ENCODE peak calls at places on chromosomes 1 and 21, in ten cellular contexts. One of them, this sample, is unnamed.

GRCh38 chr1:232435746-232436145 is 194.2 kb downstream of the SIPA1L2 start:
- DNase-seq in mucosa of gallbladder: peak
- DNase-seq in HEK293T: no peak
- DNase-seq in activated T-cell treated with anti-CD3 and anti-CD28 coated beads, Interleukin-2, amount 50 U/mL, for 72 hours: no peak
- DNase-seq in AG08396: no peak
- DNase-seq in cardiac fibroblast: peak
- DNase-seq in aorta: no peak
- DNase-seq in NCI-H2081: no peak
- DNase-seq in stimulated activated CD8-positive, alpha-beta memory T cell treated with anti-CD3 and anti-CD28 coated beads, Interleukin-7, amount 100 ng/mL, for 1 hour: no peak
- DNase-seq in caudate nucleus: no peak
- DNase-seq in this sample: no peak

GRCh38 chr1:217354900-217355299 is 276.0 kb downstream of the GPATCH2 start:
- DNase-seq in mucosa of gallbladder: no peak
- DNase-seq in HEK293T: no peak
- DNase-seq in activated T-cell treated with anti-CD3 and anti-CD28 coated beads, Interleukin-2, amount 50 U/mL, for 72 hours: no peak
- DNase-seq in AG08396: no peak
- DNase-seq in cardiac fibroblast: no peak
- DNase-seq in aorta: no peak
- DNase-seq in NCI-H2081: no peak
- DNase-seq in stimulated activated CD8-positive, alpha-beta memory T cell treated with anti-CD3 and anti-CD28 coated beads, Interleukin-7, amount 100 ng/mL, for 1 hour: no peak
- DNase-seq in caudate nucleus: no peak
- DNase-seq in this sample: no peak

GRCh38 chr1:20290624-20291597 is at the start of gene VWA5B1:
- DNase-seq in mucosa of gallbladder: peak
- DNase-seq in HEK293T: peak
- DNase-seq in activated T-cell treated with anti-CD3 and anti-CD28 coated beads, Interleukin-2, amount 50 U/mL, for 72 hours: no peak
- DNase-seq in AG08396: no peak
- DNase-seq in cardiac fibroblast: no peak
- DNase-seq in aorta: no peak
- DNase-seq in NCI-H2081: peak
- DNase-seq in stimulated activated CD8-positive, alpha-beta memory T cell treated with anti-CD3 and anti-CD28 coated beads, Interleukin-7, amount 100 ng/mL, for 1 hour: no peak
- DNase-seq in caudate nucleus: no peak
- DNase-seq in this sample: no peak

GRCh38 chr1:91781371-91781825 is 104.6 kb downstream of the TGFBR3 start:
- DNase-seq in mucosa of gallbladder: no peak
- DNase-seq in HEK293T: no peak
- DNase-seq in activated T-cell treated with anti-CD3 and anti-CD28 coated beads, Interleukin-2, amount 50 U/mL, for 72 hours: no peak
- DNase-seq in AG08396: no peak
- DNase-seq in cardiac fibroblast: peak
- DNase-seq in aorta: no peak
- DNase-seq in NCI-H2081: no peak
- DNase-seq in stimulated activated CD8-positive, alpha-beta memory T cell treated with anti-CD3 and anti-CD28 coated beads, Interleukin-7, amount 100 ng/mL, for 1 hour: no peak
- DNase-seq in caudate nucleus: no peak
- DNase-seq in this sample: no peak

GRCh38 chr1:199202331-199202730 is 563.5 kb downstream of the PTPRC start:
- DNase-seq in mucosa of gallbladder: no peak
- DNase-seq in HEK293T: no peak
- DNase-seq in activated T-cell treated with anti-CD3 and anti-CD28 coated beads, Interleukin-2, amount 50 U/mL, for 72 hours: no peak
- DNase-seq in AG08396: no peak
- DNase-seq in cardiac fibroblast: no peak
- DNase-seq in aorta: no peak
- DNase-seq in NCI-H2081: no peak
- DNase-seq in stimulated activated CD8-positive, alpha-beta memory T cell treated with anti-CD3 and anti-CD28 coated beads, Interleukin-7, amount 100 ng/mL, for 1 hour: no peak
- DNase-seq in caudate nucleus: no peak
- DNase-seq in this sample: no peak

GRCh38 chr1:3312310-3312734 is 142.1 kb upstream of the ARHGEF16 start:
- DNase-seq in mucosa of gallbladder: no peak
- DNase-seq in HEK293T: no peak
- DNase-seq in activated T-cell treated with anti-CD3 and anti-CD28 coated beads, Interleukin-2, amount 50 U/mL, for 72 hours: no peak
- DNase-seq in AG08396: no peak
- DNase-seq in cardiac fibroblast: no peak
- DNase-seq in aorta: peak
- DNase-seq in NCI-H2081: no peak
- DNase-seq in stimulated activated CD8-positive, alpha-beta memory T cell treated with anti-CD3 and anti-CD28 coated beads, Interleukin-7, amount 100 ng/mL, for 1 hour: no peak
- DNase-seq in caudate nucleus: no peak
- DNase-seq in this sample: no peak

GRCh38 chr21:43273016-43273707 is 104.4 kb downstream of the CRYAA start:
- DNase-seq in mucosa of gallbladder: no peak
- DNase-seq in HEK293T: no peak
- DNase-seq in activated T-cell treated with anti-CD3 and anti-CD28 coated beads, Interleukin-2, amount 50 U/mL, for 72 hours: no peak
- DNase-seq in AG08396: no peak
- DNase-seq in cardiac fibroblast: no peak
- DNase-seq in aorta: no peak
- DNase-seq in NCI-H2081: no peak
- DNase-seq in stimulated activated CD8-positive, alpha-beta memory T cell treated with anti-CD3 and anti-CD28 coated beads, Interleukin-7, amount 100 ng/mL, for 1 hour: no peak
- DNase-seq in caudate nucleus: no peak
- DNase-seq in this sample: no peak

GRCh38 chr1:42035830-42036604 is 117.2 kb upstream of the GUCA2B start:
- DNase-seq in mucosa of gallbladder: peak
- DNase-seq in HEK293T: peak
- DNase-seq in activated T-cell treated with anti-CD3 and anti-CD28 coated beads, Interleukin-2, amount 50 U/mL, for 72 hours: peak
- DNase-seq in AG08396: peak
- DNase-seq in cardiac fibroblast: peak
- DNase-seq in aorta: peak
- DNase-seq in NCI-H2081: peak
- DNase-seq in stimulated activated CD8-positive, alpha-beta memory T cell treated with anti-CD3 and anti-CD28 coated beads, Interleukin-7, amount 100 ng/mL, for 1 hour: peak
- DNase-seq in caudate nucleus: peak
- DNase-seq in this sample: peak

GRCh38 chr1:244035358-244035757 is 15.7 kb upstream of the ZBTB18 start:
- DNase-seq in mucosa of gallbladder: no peak
- DNase-seq in HEK293T: no peak
- DNase-seq in activated T-cell treated with anti-CD3 and anti-CD28 coated beads, Interleukin-2, amount 50 U/mL, for 72 hours: no peak
- DNase-seq in AG08396: no peak
- DNase-seq in cardiac fibroblast: no peak
- DNase-seq in aorta: no peak
- DNase-seq in NCI-H2081: no peak
- DNase-seq in stimulated activated CD8-positive, alpha-beta memory T cell treated with anti-CD3 and anti-CD28 coated beads, Interleukin-7, amount 100 ng/mL, for 1 hour: no peak
- DNase-seq in caudate nucleus: no peak
- DNase-seq in this sample: no peak

GRCh38 chr1:50830621-50831020 is 129.4 kb downstream of the FAF1 start:
- DNase-seq in mucosa of gallbladder: no peak
- DNase-seq in HEK293T: no peak
- DNase-seq in activated T-cell treated with anti-CD3 and anti-CD28 coated beads, Interleukin-2, amount 50 U/mL, for 72 hours: no peak
- DNase-seq in AG08396: no peak
- DNase-seq in cardiac fibroblast: no peak
- DNase-seq in aorta: no peak
- DNase-seq in NCI-H2081: no peak
- DNase-seq in stimulated activated CD8-positive, alpha-beta memory T cell treated with anti-CD3 and anti-CD28 coated beads, Interleukin-7, amount 100 ng/mL, for 1 hour: no peak
- DNase-seq in caudate nucleus: no peak
- DNase-seq in this sample: no peak

GRCh38 chr1:155485945-155486344 is 76.7 kb downstream of the ASH1L start:
- DNase-seq in mucosa of gallbladder: no peak
- DNase-seq in HEK293T: no peak
- DNase-seq in activated T-cell treated with anti-CD3 and anti-CD28 coated beads, Interleukin-2, amount 50 U/mL, for 72 hours: no peak
- DNase-seq in AG08396: no peak
- DNase-seq in cardiac fibroblast: no peak
- DNase-seq in aorta: no peak
- DNase-seq in NCI-H2081: no peak
- DNase-seq in stimulated activated CD8-positive, alpha-beta memory T cell treated with anti-CD3 and anti-CD28 coated beads, Interleukin-7, amount 100 ng/mL, for 1 hour: no peak
- DNase-seq in caudate nucleus: no peak
- DNase-seq in this sample: no peak

GRCh38 chr21:45877821-45878469 is 103.6 kb upstream of the COL6A1 start:
- DNase-seq in mucosa of gallbladder: no peak
- DNase-seq in HEK293T: no peak
- DNase-seq in activated T-cell treated with anti-CD3 and anti-CD28 coated beads, Interleukin-2, amount 50 U/mL, for 72 hours: no peak
- DNase-seq in AG08396: no peak
- DNase-seq in cardiac fibroblast: peak
- DNase-seq in aorta: peak
- DNase-seq in NCI-H2081: no peak
- DNase-seq in stimulated activated CD8-positive, alpha-beta memory T cell treated with anti-CD3 and anti-CD28 coated beads, Interleukin-7, amount 100 ng/mL, for 1 hour: no peak
- DNase-seq in caudate nucleus: no peak
- DNase-seq in this sample: no peak

GRCh38 chr1:235650341-235651169 is 971 bp upstream of the GNG4 start:
- DNase-seq in mucosa of gallbladder: no peak
- DNase-seq in HEK293T: no peak
- DNase-seq in activated T-cell treated with anti-CD3 and anti-CD28 coated beads, Interleukin-2, amount 50 U/mL, for 72 hours: peak
- DNase-seq in AG08396: no peak
- DNase-seq in cardiac fibroblast: no peak
- DNase-seq in aorta: no peak
- DNase-seq in NCI-H2081: peak
- DNase-seq in stimulated activated CD8-positive, alpha-beta memory T cell treated with anti-CD3 and anti-CD28 coated beads, Interleukin-7, amount 100 ng/mL, for 1 hour: no peak
- DNase-seq in caudate nucleus: no peak
- DNase-seq in this sample: peak

GRCh38 chr21:44778983-44779382 is 22.6 kb downstream of the UBE2G2 start:
- DNase-seq in mucosa of gallbladder: no peak
- DNase-seq in HEK293T: no peak
- DNase-seq in activated T-cell treated with anti-CD3 and anti-CD28 coated beads, Interleukin-2, amount 50 U/mL, for 72 hours: no peak
- DNase-seq in AG08396: no peak
- DNase-seq in cardiac fibroblast: no peak
- DNase-seq in aorta: no peak
- DNase-seq in NCI-H2081: no peak
- DNase-seq in stimulated activated CD8-positive, alpha-beta memory T cell treated with anti-CD3 and anti-CD28 coated beads, Interleukin-7, amount 100 ng/mL, for 1 hour: no peak
- DNase-seq in caudate nucleus: no peak
- DNase-seq in this sample: no peak

GRCh38 chr21:28872218-28872617 is 120.5 kb downstream of the LTN1 start:
- DNase-seq in mucosa of gallbladder: no peak
- DNase-seq in HEK293T: no peak
- DNase-seq in activated T-cell treated with anti-CD3 and anti-CD28 coated beads, Interleukin-2, amount 50 U/mL, for 72 hours: no peak
- DNase-seq in AG08396: no peak
- DNase-seq in cardiac fibroblast: no peak
- DNase-seq in aorta: no peak
- DNase-seq in NCI-H2081: no peak
- DNase-seq in stimulated activated CD8-positive, alpha-beta memory T cell treated with anti-CD3 and anti-CD28 coated beads, Interleukin-7, amount 100 ng/mL, for 1 hour: no peak
- DNase-seq in caudate nucleus: no peak
- DNase-seq in this sample: no peak

GRCh38 chr1:204408074-204408507 is 3.5 kb downstream of the PPP1R15B start:
- DNase-seq in mucosa of gallbladder: peak
- DNase-seq in HEK293T: no peak
- DNase-seq in activated T-cell treated with anti-CD3 and anti-CD28 coated beads, Interleukin-2, amount 50 U/mL, for 72 hours: no peak
- DNase-seq in AG08396: peak
- DNase-seq in cardiac fibroblast: peak
- DNase-seq in aorta: peak
- DNase-seq in NCI-H2081: peak
- DNase-seq in stimulated activated CD8-positive, alpha-beta memory T cell treated with anti-CD3 and anti-CD28 coated beads, Interleukin-7, amount 100 ng/mL, for 1 hour: no peak
- DNase-seq in caudate nucleus: no peak
- DNase-seq in this sample: peak

GRCh38 chr1:6970256-6970655 is 185.0 kb downstream of the CAMTA1 start:
- DNase-seq in mucosa of gallbladder: no peak
- DNase-seq in HEK293T: no peak
- DNase-seq in activated T-cell treated with anti-CD3 and anti-CD28 coated beads, Interleukin-2, amount 50 U/mL, for 72 hours: no peak
- DNase-seq in AG08396: no peak
- DNase-seq in cardiac fibroblast: no peak
- DNase-seq in aorta: peak
- DNase-seq in NCI-H2081: no peak
- DNase-seq in stimulated activated CD8-positive, alpha-beta memory T cell treated with anti-CD3 and anti-CD28 coated beads, Interleukin-7, amount 100 ng/mL, for 1 hour: no peak
- DNase-seq in caudate nucleus: no peak
- DNase-seq in this sample: no peak

GRCh38 chr1:197399691-197400521 is 131.9 kb downstream of the CRB1 start:
- DNase-seq in mucosa of gallbladder: no peak
- DNase-seq in HEK293T: peak
- DNase-seq in activated T-cell treated with anti-CD3 and anti-CD28 coated beads, Interleukin-2, amount 50 U/mL, for 72 hours: peak
- DNase-seq in AG08396: peak
- DNase-seq in cardiac fibroblast: peak
- DNase-seq in aorta: no peak
- DNase-seq in NCI-H2081: peak
- DNase-seq in stimulated activated CD8-positive, alpha-beta memory T cell treated with anti-CD3 and anti-CD28 coated beads, Interleukin-7, amount 100 ng/mL, for 1 hour: no peak
- DNase-seq in caudate nucleus: no peak
- DNase-seq in this sample: no peak

GRCh38 chr1:96519851-96520281 is 201.7 kb upstream of the PTBP2 start:
- DNase-seq in mucosa of gallbladder: no peak
- DNase-seq in HEK293T: no peak
- DNase-seq in activated T-cell treated with anti-CD3 and anti-CD28 coated beads, Interleukin-2, amount 50 U/mL, for 72 hours: no peak
- DNase-seq in AG08396: no peak
- DNase-seq in cardiac fibroblast: no peak
- DNase-seq in aorta: no peak
- DNase-seq in NCI-H2081: no peak
- DNase-seq in stimulated activated CD8-positive, alpha-beta memory T cell treated with anti-CD3 and anti-CD28 coated beads, Interleukin-7, amount 100 ng/mL, for 1 hour: no peak
- DNase-seq in caudate nucleus: no peak
- DNase-seq in this sample: no peak

GRCh38 chr1:206961668-206962067 is 8.6 kb downstream of the FCAMR start:
- DNase-seq in mucosa of gallbladder: no peak
- DNase-seq in HEK293T: no peak
- DNase-seq in activated T-cell treated with anti-CD3 and anti-CD28 coated beads, Interleukin-2, amount 50 U/mL, for 72 hours: no peak
- DNase-seq in AG08396: no peak
- DNase-seq in cardiac fibroblast: no peak
- DNase-seq in aorta: no peak
- DNase-seq in NCI-H2081: no peak
- DNase-seq in stimulated activated CD8-positive, alpha-beta memory T cell treated with anti-CD3 and anti-CD28 coated beads, Interleukin-7, amount 100 ng/mL, for 1 hour: no peak
- DNase-seq in caudate nucleus: no peak
- DNase-seq in this sample: no peak

GRCh38 chr1:112704908-112705627 is 1.9 kb downstream of the RHOC start:
- DNase-seq in mucosa of gallbladder: peak
- DNase-seq in HEK293T: peak
- DNase-seq in activated T-cell treated with anti-CD3 and anti-CD28 coated beads, Interleukin-2, amount 50 U/mL, for 72 hours: peak
- DNase-seq in AG08396: peak
- DNase-seq in cardiac fibroblast: peak
- DNase-seq in aorta: peak
- DNase-seq in NCI-H2081: peak
- DNase-seq in stimulated activated CD8-positive, alpha-beta memory T cell treated with anti-CD3 and anti-CD28 coated beads, Interleukin-7, amount 100 ng/mL, for 1 hour: no peak
- DNase-seq in caudate nucleus: no peak
- DNase-seq in this sample: peak

GRCh38 chr1:84892657-84893618 is at the start of gene LPAR3:
- DNase-seq in mucosa of gallbladder: no peak
- DNase-seq in HEK293T: peak
- DNase-seq in activated T-cell treated with anti-CD3 and anti-CD28 coated beads, Interleukin-2, amount 50 U/mL, for 72 hours: peak
- DNase-seq in AG08396: peak
- DNase-seq in cardiac fibroblast: peak
- DNase-seq in aorta: no peak
- DNase-seq in NCI-H2081: peak
- DNase-seq in stimulated activated CD8-positive, alpha-beta memory T cell treated with anti-CD3 and anti-CD28 coated beads, Interleukin-7, amount 100 ng/mL, for 1 hour: no peak
- DNase-seq in caudate nucleus: no peak
- DNase-seq in this sample: peak

GRCh38 chr1:46535063-46535462 is 16.4 kb downstream of the KNCN start:
- DNase-seq in mucosa of gallbladder: peak
- DNase-seq in HEK293T: no peak
- DNase-seq in activated T-cell treated with anti-CD3 and anti-CD28 coated beads, Interleukin-2, amount 50 U/mL, for 72 hours: peak
- DNase-seq in AG08396: no peak
- DNase-seq in cardiac fibroblast: peak
- DNase-seq in aorta: no peak
- DNase-seq in NCI-H2081: no peak
- DNase-seq in stimulated activated CD8-positive, alpha-beta memory T cell treated with anti-CD3 and anti-CD28 coated beads, Interleukin-7, amount 100 ng/mL, for 1 hour: no peak
- DNase-seq in caudate nucleus: no peak
- DNase-seq in this sample: peak

GRCh38 chr1:248807067-248807737 is 18.5 kb downstream of the SH3BP5L start:
- DNase-seq in mucosa of gallbladder: peak
- DNase-seq in HEK293T: peak
- DNase-seq in activated T-cell treated with anti-CD3 and anti-CD28 coated beads, Interleukin-2, amount 50 U/mL, for 72 hours: peak
- DNase-seq in AG08396: peak
- DNase-seq in cardiac fibroblast: peak
- DNase-seq in aorta: no peak
- DNase-seq in NCI-H2081: peak
- DNase-seq in stimulated activated CD8-positive, alpha-beta memory T cell treated with anti-CD3 and anti-CD28 coated beads, Interleukin-7, amount 100 ng/mL, for 1 hour: peak
- DNase-seq in caudate nucleus: peak
- DNase-seq in this sample: peak

GRCh38 chr1:32900371-32900955 is 726 bp downstream of the TMEM54 start:
- DNase-seq in mucosa of gallbladder: no peak
- DNase-seq in HEK293T: no peak
- DNase-seq in activated T-cell treated with anti-CD3 and anti-CD28 coated beads, Interleukin-2, amount 50 U/mL, for 72 hours: no peak
- DNase-seq in AG08396: no peak
- DNase-seq in cardiac fibroblast: no peak
- DNase-seq in aorta: peak
- DNase-seq in NCI-H2081: no peak
- DNase-seq in stimulated activated CD8-positive, alpha-beta memory T cell treated with anti-CD3 and anti-CD28 coated beads, Interleukin-7, amount 100 ng/mL, for 1 hour: no peak
- DNase-seq in caudate nucleus: no peak
- DNase-seq in this sample: no peak

GRCh38 chr1:183097438-183098051 is 74.3 kb downstream of the LAMC1 start:
- DNase-seq in mucosa of gallbladder: no peak
- DNase-seq in HEK293T: no peak
- DNase-seq in activated T-cell treated with anti-CD3 and anti-CD28 coated beads, Interleukin-2, amount 50 U/mL, for 72 hours: no peak
- DNase-seq in AG08396: peak
- DNase-seq in cardiac fibroblast: peak
- DNase-seq in aorta: no peak
- DNase-seq in NCI-H2081: peak
- DNase-seq in stimulated activated CD8-positive, alpha-beta memory T cell treated with anti-CD3 and anti-CD28 coated beads, Interleukin-7, amount 100 ng/mL, for 1 hour: no peak
- DNase-seq in caudate nucleus: no peak
- DNase-seq in this sample: no peak

GRCh38 chr1:228555074-228555989 is 68.2 kb downstream of the RNF187 start:
- DNase-seq in mucosa of gallbladder: no peak
- DNase-seq in HEK293T: no peak
- DNase-seq in activated T-cell treated with anti-CD3 and anti-CD28 coated beads, Interleukin-2, amount 50 U/mL, for 72 hours: peak
- DNase-seq in AG08396: no peak
- DNase-seq in cardiac fibroblast: peak
- DNase-seq in aorta: no peak
- DNase-seq in NCI-H2081: no peak
- DNase-seq in stimulated activated CD8-positive, alpha-beta memory T cell treated with anti-CD3 and anti-CD28 coated beads, Interleukin-7, amount 100 ng/mL, for 1 hour: no peak
- DNase-seq in caudate nucleus: no peak
- DNase-seq in this sample: no peak

GRCh38 chr1:183353597-183353996 is 64.6 kb downstream of the NMNAT2 start:
- DNase-seq in mucosa of gallbladder: no peak
- DNase-seq in HEK293T: no peak
- DNase-seq in activated T-cell treated with anti-CD3 and anti-CD28 coated beads, Interleukin-2, amount 50 U/mL, for 72 hours: no peak
- DNase-seq in AG08396: no peak
- DNase-seq in cardiac fibroblast: no peak
- DNase-seq in aorta: no peak
- DNase-seq in NCI-H2081: peak
- DNase-seq in stimulated activated CD8-positive, alpha-beta memory T cell treated with anti-CD3 and anti-CD28 coated beads, Interleukin-7, amount 100 ng/mL, for 1 hour: no peak
- DNase-seq in caudate nucleus: no peak
- DNase-seq in this sample: no peak

This sample was measured in transverse colon.